ENCODE peak calls at places on chromosomes 12 and 14, in seven cellular contexts. M is heart right ventricle, Z is AG04449, B is fibroblast of the aortic adventitia, Y is lower leg skin, H is cardiac fibroblast, P is pancreas. W is an unnamed sample.

GRCh38 chr12:102518871-102519270 is 38.5 kb upstream of the IGF1 start:
- DNase-seq in Y (no peak), Z (no peak), P (no peak), M (no peak), B (no peak), H (no peak), W (no peak)

GRCh38 chr14:92792885-92793284 is 1.2 kb upstream of the GOLGA5 start:
- DNase-seq in M (no peak), P (no peak), H (peak; percentile 28), Y (no peak), Z (no peak), B (no peak), W (no peak)

GRCh38 chr12:123488539-123489230 is 30.7 kb downstream of the SNRNP35 start:
- DNase-seq in Z (no peak), M (no peak), B (no peak), P (no peak), H (no peak), Y (no peak), W (no peak)

GRCh38 chr12:55043542-55043941 is 23.8 kb downstream of the NEUROD4 start:
- DNase-seq in H (no peak), P (no peak), Y (no peak), M (no peak), B (no peak), Z (no peak), W (no peak)

GRCh38 chr12:52603314-52603713 is 2.1 kb upstream of the KRT72 start:
- DNase-seq in B (no peak), P (no peak), H (no peak), Y (no peak), M (no peak), Z (no peak), W (no peak)

GRCh38 chr12:51240971-51241370 is 2.3 kb downstream of the DAZAP2 start:
- DNase-seq in Z (no peak), P (no peak), H (peak; percentile 51), B (peak; percentile 36), M (no peak), Y (no peak), W (no peak)

GRCh38 chr14:100117647-100118376 is 41.6 kb downstream of the DEGS2 start:
- DNase-seq in P (no peak), Y (no peak), Z (no peak), M (no peak), B (no peak), H (no peak), W (no peak)

GRCh38 chr12:52903285-52903854 is 1.5 kb downstream of the KRT8 start:
- DNase-seq in M (peak; percentile 74), Z (no peak), Y (peak; percentile 89), B (peak; percentile 65), H (peak; percentile 60), P (peak; percentile 76), W (no peak)

GRCh38 chr12:4648099-4648498 is 752 bp downstream of the AKAP3 start:
- DNase-seq in M (no peak), B (peak; percentile 9), Y (no peak), P (no peak), Z (no peak), H (peak; percentile 43), W (no peak)

GRCh38 chr14:38291681-38292459 is 36.0 kb upstream of the CLEC14A start:
- DNase-seq in P (no peak), B (peak; percentile 55), Z (peak; percentile 40), M (no peak), H (peak; percentile 49), Y (no peak), W (no peak)

GRCh38 chr12:74292351-74293194 is 245.1 kb upstream of the ATXN7L3B start:
- DNase-seq in M (no peak), Y (no peak), P (no peak), Z (no peak), B (no peak), H (no peak), W (no peak)

GRCh38 chr12:123119808-123120207 is 31.1 kb downstream of the PITPNM2 start:
- DNase-seq in P (no peak), B (no peak), Y (no peak), M (no peak), H (no peak), Z (no peak), W (no peak)

GRCh38 chr12:46499226-46499625 is 126.7 kb upstream of the SLC38A2 start:
- DNase-seq in H (no peak), M (no peak), B (no peak), Z (no peak), P (no peak), Y (no peak), W (no peak)

GRCh38 chr14:89814126-89814525 is 140.4 kb downstream of the EFCAB11 start:
- DNase-seq in Y (no peak), M (no peak), P (no peak), Z (no peak), H (no peak), B (no peak), W (no peak)

GRCh38 chr14:89807905-89808304 is 146.6 kb downstream of the EFCAB11 start:
- DNase-seq in P (no peak), Y (no peak), B (no peak), Z (no peak), H (no peak), M (no peak), W (no peak)

GRCh38 chr14:89807151-89807550 is 147.4 kb downstream of the EFCAB11 start:
- DNase-seq in M (no peak), B (no peak), H (no peak), P (no peak), Y (no peak), Z (no peak), W (no peak)

GRCh38 chr14:89813485-89814080 is 140.9 kb downstream of the EFCAB11 start:
- DNase-seq in Z (peak; percentile 96), Y (no peak), M (no peak), H (peak; percentile 89), P (no peak), B (peak; percentile 83), W (peak; percentile 83)

GRCh38 chr14:89810101-89810500 is 144.4 kb downstream of the EFCAB11 start:
- DNase-seq in P (no peak), Z (no peak), M (no peak), B (peak; percentile 69), Y (no peak), H (no peak), W (no peak)
- H3K4me3 ChIP-seq in P (no peak overlapping the region), Z (no peak overlapping the region), M (no peak overlapping the region), B (no peak overlapping the region), Y (no peak overlapping the region), H (no peak overlapping the region), W (no peak overlapping the region)

DNA sequence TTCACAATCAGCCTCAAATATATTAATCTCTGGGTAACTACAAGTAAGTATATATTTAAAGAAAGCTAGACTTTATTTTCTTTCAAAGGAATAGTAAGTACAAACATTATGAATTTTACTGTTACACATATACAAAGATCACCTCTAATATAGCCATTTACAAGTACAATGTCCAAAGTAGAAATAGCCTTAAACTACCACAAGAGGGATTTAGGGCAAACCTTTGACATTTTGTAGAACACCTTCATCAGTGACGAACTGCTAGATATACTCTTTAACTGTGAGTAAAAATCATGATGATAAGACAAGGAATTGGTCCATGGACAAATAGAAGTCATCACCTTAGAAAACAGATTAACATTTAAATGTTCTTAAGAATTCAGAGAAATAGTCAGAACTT is 69.8 kb downstream of the CNTN1 start:
- DNase-seq in P (no peak), B (no peak), M (no peak), H (no peak), Z (no peak), Y (no peak), W (no peak)
- TF ChIP-seq CTCF in P (no peak), B (no peak), M (no peak), H (no peak), Z (no peak), Y (no peak), W (no peak)

GRCh38 chr12:24901975-24902461 is 46.9 kb downstream of the BCAT1 start:
- DNase-seq in Y (peak; percentile 78), Z (no peak), B (no peak), P (no peak), M (no peak), H (no peak), W (no peak)
- H3K4me3 ChIP-seq in Y (no peak overlapping the region), Z (peak overlapping the region; percentile 61), B (peak overlapping the region; percentile 62), P (no peak overlapping the region), M (peak overlapping the region; percentile 69), H (peak overlapping the region; percentile 69), W (peak overlapping the region; percentile 53)

DNA sequence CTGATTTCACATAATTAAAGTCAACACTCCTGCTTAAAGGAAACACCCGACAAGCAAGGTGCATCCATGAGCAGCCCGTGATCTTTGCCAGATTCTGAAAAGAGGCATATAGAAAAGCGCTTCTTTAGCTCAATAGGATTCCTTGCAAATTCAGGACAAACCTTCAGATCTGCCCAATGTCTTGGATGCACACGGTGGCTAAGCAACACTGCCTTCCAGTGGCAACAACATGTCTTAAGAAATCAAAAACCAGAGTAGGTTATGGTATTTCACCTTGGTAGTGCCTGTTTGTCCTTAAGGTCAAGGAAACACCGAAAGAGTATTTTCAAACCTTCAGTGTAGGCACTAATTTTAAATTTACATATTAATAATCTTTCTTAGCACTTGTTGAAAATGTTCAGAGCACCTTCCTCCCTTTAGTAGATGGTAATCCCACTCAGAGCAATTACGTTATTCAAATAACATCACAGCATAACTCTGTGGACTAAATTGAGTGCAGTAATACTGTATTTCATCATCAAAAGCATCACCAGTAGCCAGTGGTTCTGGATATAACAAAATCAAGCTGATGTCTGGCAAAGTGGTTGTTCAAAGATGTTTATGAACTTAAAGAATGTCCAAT is 58.0 kb upstream of the CDKN3 start:
- DNase-seq in P (no peak), B (peak; percentile 75), M (no peak), Y (no peak), Z (no peak), H (peak; percentile 62), W (peak; percentile 29)
- TF ChIP-seq CTCF in P (no peak), B (peak; percentile 64), M (peak; percentile 45), Y (no peak), Z (peak; percentile 59), H (peak; percentile 54), W (peak; percentile 83)

DNA sequence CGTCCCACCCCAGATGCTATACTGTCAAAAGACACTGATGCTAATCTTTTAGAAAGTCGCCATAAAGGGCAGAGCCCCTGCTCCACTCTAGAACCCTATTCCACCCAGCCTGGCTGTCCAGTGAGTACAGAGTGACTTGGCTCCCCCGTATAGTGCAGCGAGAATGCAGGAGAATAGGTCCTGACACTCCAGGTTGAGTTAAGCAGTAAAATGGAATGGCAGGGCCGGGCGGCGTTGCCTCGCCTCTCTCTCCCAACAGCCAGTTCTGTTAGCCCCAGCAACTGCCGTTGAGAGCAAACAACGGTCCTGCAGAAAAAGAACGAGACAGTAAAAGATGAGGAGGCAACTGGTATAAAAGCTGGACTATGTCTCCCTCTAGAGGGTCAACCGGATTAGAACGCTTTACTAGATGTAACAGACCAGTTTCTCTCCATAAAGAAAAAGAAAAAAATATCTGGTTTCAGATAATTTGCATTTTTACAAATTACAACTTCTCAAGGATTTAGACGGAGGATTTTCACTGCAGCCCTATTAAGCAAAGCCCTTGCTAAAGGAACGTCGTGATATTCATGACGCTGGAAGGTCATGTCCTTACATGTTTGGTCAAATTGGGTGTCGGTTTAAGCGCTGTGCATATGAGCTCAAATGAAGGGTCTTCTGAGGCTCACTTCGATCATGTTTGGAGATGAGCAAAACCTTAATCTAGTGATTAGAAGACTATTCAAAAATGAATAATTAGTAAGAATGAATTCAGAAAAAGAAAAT is 67.5 kb upstream of the USP15 start:
- DNase-seq in M (no peak), P (no peak), Z (peak; percentile 26), H (peak; percentile 88), B (peak; percentile 88), Y (no peak), W (peak; percentile 61)
- H3K4me3 ChIP-seq in M (peak overlapping the region; percentile 51), P (peak overlapping the region; percentile 36), Z (peak overlapping the region; percentile 47), H (peak overlapping the region; percentile 37), B (peak overlapping the region; percentile 58), Y (no peak overlapping the region), W (peak overlapping the region; percentile 27)

W was measured in AG09309.